ENCODE peak calls at places on chromosomes 13 and 19, in four cellular contexts. T is fibroblast of lung, A is right atrium auricular region, N is hepatocyte. V is an unnamed sample.

GRCh38 chr19:51347209-51347928 is 5.4 kb upstream of the VSIG10L start:
- DNase-seq in T (no peak), A (no peak), N (no peak), V (no peak)

GRCh38 chr13:97308735-97309429 is 86.7 kb downstream of the MBNL2 start:
- DNase-seq in T (peak; percentile 42), A (no peak), N (no peak), V (no peak)

GRCh38 chr19:41940443-41941409 is 12.5 kb upstream of the ERFL start:
- DNase-seq in T (no peak), A (no peak), N (no peak), V (no peak)

GRCh38 chr13:19927117-19927734 is 31.3 kb upstream of the ZMYM2 start:
- DNase-seq in T (peak; percentile 24), A (no peak), N (peak; percentile 11), V (no peak)

GRCh38 chr19:43544077-43544476 is 11.1 kb downstream of the ZNF575 start:
- DNase-seq in T (no peak), A (no peak), N (no peak), V (no peak)

GRCh38 chr19:33904681-33905080 is 108.0 kb downstream of the KCTD15 start:
- DNase-seq in T (peak; percentile 29), A (no peak), N (peak; percentile 49), V (no peak)

GRCh38 chr13:106526748-106527488 is 8.5 kb downstream of the EFNB2 start:
- DNase-seq in T (no peak), A (no peak), N (no peak), V (no peak)

GRCh38 chr13:55214851-55215345 is 1925.8 kb upstream of the PRR20A start:
- DNase-seq in T (no peak), A (no peak), N (no peak), V (no peak)

GRCh38 chr13:113559061-113559460 is 25.5 kb upstream of the TFDP1 start:
- DNase-seq in T (no peak), A (peak; percentile 13), N (no peak), V (no peak)

GRCh38 chr19:19661675-19662251 is 1.7 kb downstream of the ATP13A1 start:
- DNase-seq in T (no peak), A (no peak), N (no peak), V (no peak)

GRCh38 chr19:31553112-31553843 is 204.0 kb upstream of the TSHZ3 start:
- DNase-seq in T (no peak), A (no peak), N (no peak), V (no peak)

GRCh38 chr19:52601025-52601973 is 31.2 kb downstream of the ZNF701 start:
- DNase-seq in T (peak; percentile 88), A (peak; percentile 95), N (peak; percentile 97), V (peak; percentile 94)

GRCh38 chr19:55118401-55118991 is 1.1 kb upstream of the PPP1R12C start:
- DNase-seq in T (no peak), A (no peak), N (peak; percentile 55), V (peak; percentile 83)

GRCh38 chr13:99103536-99103935 is 97.1 kb upstream of the UBAC2 start:
- DNase-seq in T (no peak), A (no peak), N (no peak), V (no peak)

GRCh38 chr19:51187395-51188226 is 37.3 kb upstream of the CD33 start:
- DNase-seq in T (no peak), A (no peak), N (no peak), V (no peak)

GRCh38 chr13:24127116-24127631 is 33.3 kb upstream of the SPATA13 start:
- DNase-seq in T (peak; percentile 31), A (no peak), N (peak; percentile 66), V (no peak)

GRCh38 chr19:16922949-16923348 is 34.1 kb downstream of the F2RL3 start:
- DNase-seq in T (no peak), A (no peak), N (no peak), V (no peak)

GRCh38 chr19:34253711-34254551 is 423 bp upstream of the GARRE1 start:
- DNase-seq in T (peak; percentile 59), A (peak; percentile 79), N (peak; percentile 94), V (no peak)

GRCh38 chr13:47126432-47126831 is 229.6 kb upstream of the HTR2A start:
- DNase-seq in T (no peak), A (no peak), N (no peak), V (no peak)

DNA sequence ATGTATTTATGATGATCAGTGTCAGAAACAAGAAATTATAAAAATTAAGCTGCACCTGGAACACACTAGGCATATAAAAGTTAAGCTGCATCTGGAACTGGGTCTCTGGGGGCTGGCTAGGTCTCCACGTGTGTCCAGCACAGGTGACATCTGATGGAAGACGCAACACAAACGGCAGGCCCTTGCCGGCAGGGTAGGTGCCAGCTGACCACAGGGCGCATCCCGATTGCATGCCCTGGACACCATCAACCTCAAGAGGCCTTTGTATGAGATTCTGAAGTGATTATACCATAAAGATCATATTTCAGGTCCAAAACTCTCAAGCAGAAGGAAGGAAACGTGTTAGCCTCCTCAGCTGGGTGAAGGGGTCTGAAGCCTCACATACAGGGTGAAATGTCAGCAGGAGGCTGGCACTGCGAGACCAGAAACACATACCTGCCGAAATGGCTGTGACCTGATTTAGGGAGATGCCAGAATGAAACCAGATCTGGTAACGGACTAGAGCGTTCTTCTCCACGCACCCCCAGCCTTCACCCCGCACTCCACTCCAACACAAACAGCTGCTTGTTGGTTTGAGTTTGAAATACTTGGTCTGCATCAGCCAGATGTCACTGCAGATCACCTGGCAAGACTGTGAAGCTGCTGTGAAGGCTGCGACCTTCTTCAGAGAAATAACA is 37.3 kb downstream of the COL4A1 start:
- DNase-seq in T (no peak), A (peak; percentile 52), N (no peak), V (no peak)
- H3K4me1 ChIP-seq in T (peaks cover 18% of the 10 kb centered on the region), A (no peaks in the 10 kb centered on the region), N (no peaks in the 10 kb centered on the region), V (peaks cover 2% of the 10 kb centered on the region)

DNA sequence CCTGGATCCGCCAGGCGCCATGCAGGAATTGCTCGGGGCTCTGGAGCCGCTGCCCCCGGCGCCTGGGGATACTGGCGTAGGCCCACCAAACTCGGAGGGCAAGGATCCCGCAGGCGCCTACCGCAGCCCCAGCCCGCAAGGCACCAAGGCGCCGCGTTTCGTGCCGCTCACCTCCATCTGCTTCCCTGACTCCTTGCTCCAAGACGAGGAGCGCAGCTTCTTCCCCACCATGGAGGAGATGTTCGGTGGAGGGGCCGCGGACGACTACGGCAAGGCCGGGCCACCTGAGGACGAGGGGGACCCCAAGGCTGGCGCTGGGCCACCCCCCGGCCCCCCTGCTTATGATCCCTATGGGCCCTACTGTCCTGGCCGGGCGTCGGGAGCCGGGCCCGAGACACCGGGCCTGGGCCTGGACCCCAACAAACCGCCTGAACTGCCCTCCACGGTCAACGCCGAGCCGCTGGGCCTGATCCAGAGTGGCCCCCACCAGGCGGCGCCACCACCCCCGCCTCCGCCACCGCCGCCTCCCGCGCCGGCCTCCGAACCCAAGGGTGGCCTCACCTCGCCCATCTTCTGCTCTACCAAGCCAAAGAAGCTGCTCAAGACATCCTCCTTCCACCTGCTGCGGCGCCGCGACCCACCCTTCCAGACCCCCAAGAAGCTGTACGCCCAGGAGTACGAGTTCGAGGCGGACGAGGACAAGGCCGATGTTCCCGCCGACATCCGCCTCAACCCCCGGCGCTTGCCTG is 6.1 kb downstream of the PRR12 start:
- DNase-seq in T (no peak), A (no peak), N (no peak), V (no peak)
- TF ChIP-seq CTCF in T (no peak), A (no peak), N (no peak), V (no peak)

GRCh38 chr19:44722131-44723121 is 23.5 kb downstream of the CEACAM16 start:
- DNase-seq in T (no peak), A (no peak), N (no peak), V (no peak)

GRCh38 chr19:44717603-44718002 is 18.7 kb downstream of the CEACAM16 start:
- DNase-seq in T (no peak), A (no peak), N (no peak), V (no peak)

GRCh38 chr19:44720945-44721344 is 22.0 kb downstream of the CEACAM16 start:
- DNase-seq in T (peak; percentile 41), A (no peak), N (no peak), V (no peak)

GRCh38 chr19:44719262-44719701 is 20.3 kb downstream of the CEACAM16 start:
- DNase-seq in T (no peak), A (no peak), N (no peak), V (no peak)

DNA sequence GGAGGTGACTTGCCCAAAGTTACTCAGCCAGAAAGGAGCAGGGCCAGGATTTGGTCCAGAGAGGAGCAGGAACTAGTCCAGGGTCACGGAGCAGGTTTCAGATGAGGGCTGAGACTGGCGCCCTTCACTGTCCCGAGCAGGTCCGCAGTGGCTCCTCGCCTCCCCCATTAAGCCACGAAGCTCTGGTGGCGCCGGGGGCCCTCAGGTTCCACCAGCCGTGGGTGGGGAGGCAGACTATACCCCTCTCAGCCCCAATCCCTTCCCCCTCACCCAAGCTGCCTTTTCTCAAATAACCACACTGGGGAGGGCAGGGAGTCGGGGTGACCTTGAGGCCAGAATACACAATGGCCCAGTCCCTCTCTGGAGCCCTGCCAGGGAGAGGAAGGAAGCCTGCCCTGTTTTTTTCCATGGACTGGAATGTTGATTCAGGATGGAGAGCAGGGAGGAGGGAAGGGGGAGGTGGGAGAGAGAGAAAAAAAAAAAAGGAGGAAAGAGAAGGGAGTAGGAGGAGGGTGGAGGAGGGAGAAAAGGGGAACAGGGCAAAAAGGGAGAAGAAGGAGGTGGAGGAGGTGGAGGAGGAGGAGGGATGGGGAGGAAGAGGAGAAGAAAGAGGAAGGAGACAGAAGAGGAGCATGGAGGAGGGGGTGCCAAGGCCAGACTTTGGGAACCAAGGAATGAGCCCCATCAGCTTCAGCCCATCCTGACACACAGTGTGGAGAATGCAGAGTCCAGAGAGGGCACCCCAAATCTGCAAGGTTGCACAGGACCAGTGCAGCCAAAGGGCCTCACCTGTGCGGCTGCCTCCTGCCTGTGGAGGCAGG is 19.7 kb downstream of the CEACAM16 start:
- DNase-seq in T (peak; percentile 73), A (peak; percentile 88), N (peak; percentile 81), V (peak; percentile 82)
- H3K27ac ChIP-seq in T (peak overlapping the region; percentile 50), A (peak overlapping the region; percentile 81), N (peak overlapping the region; percentile 95), V (peak overlapping the region; percentile 75)

DNA sequence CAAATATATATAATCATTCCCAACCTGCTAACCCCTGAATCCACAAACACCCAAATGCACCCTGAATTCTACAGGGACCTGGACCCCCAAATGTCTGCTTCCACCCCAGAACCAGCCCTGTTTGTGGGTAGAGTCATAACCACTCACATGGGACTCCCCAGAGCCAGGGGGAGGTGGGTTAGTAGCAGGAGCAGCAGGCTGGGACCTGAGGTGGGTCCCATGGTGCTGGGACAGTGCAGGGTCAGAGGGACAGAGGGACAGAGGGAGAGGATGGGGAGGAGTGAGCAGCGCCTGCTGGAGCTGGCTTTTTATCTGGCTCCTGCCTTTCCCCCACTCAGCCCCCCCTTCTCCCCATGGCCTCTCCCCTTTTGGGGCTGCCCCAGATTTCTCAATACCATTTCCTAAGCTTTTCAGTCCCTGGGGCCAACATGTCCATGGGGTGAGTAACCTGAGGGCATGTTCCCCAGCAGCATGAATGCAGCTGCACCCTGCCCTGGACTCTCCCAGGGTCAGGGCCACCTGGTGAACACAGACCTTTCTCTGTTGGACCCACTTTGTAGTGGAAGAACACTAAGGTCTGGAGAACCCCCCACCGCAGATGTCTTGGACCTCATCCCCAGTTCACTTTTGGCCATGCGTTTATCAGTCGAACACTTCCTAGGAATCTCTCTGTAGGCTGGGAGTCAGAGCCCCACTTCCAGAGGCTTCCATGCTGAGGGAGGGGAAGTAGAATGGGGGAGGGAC is at the start of gene C3:
- DNase-seq in T (no peak), A (peak; percentile 87), N (peak; percentile 76), V (peak; percentile 71)
- H3K4me1 ChIP-seq in T (no peaks in the 10 kb centered on the region), A (no peaks in the 10 kb centered on the region), N (peaks cover 17% of the 10 kb centered on the region), V (peaks cover 5% of the 10 kb centered on the region)

GRCh38 chr13:65932013-65932412 is 1298.1 kb downstream of the PCDH9 start:
- DNase-seq in T (no peak), A (no peak), N (no peak), V (no peak)

GRCh38 chr13:65929436-65929835 is 1300.7 kb downstream of the PCDH9 start:
- DNase-seq in T (peak; percentile 10), A (no peak), N (no peak), V (no peak)

GRCh38 chr13:65932587-65933239 is 1297.4 kb downstream of the PCDH9 start:
- DNase-seq in T (no peak), A (no peak), N (no peak), V (no peak)

GRCh38 chr13:65921933-65922332 is 1308.2 kb downstream of the PCDH9 start:
- DNase-seq in T (no peak), A (no peak), N (no peak), V (no peak)

GRCh38 chr13:65926750-65927171 is 1303.4 kb downstream of the PCDH9 start:
- DNase-seq in T (no peak), A (no peak), N (peak; percentile 21), V (no peak)
- TF ChIP-seq CTCF in T (peak; percentile 35), A (peak; percentile 66), N (peak; percentile 20), V (no peak)